ENCODE peak calls at places on chromosomes 5 and 9, in eight cellular contexts. X, H, N, Y, P, F, L and J are unnamed samples. For H3K4me1, the result is how much of the 10 kb centered on the place peaks cover.

GRCh38 chr9:4137755-4138154 is 162.1 kb downstream of the GLIS3 start:
- DNase-seq in P (no peak), Y (no peak), H (no peak), L (peak), F (no peak), X (no peak), N (no peak), J (no peak)

GRCh38 chr9:22169243-22169642 is 160.1 kb upstream of the CDKN2B start:
- DNase-seq in P (no peak), Y (no peak), N (no peak), F (no peak), H (no peak), L (peak), X (no peak), J (no peak)

GRCh38 chr5:11596185-11596584 is 308.1 kb downstream of the CTNND2 start:
- DNase-seq in N (no peak), F (no peak), L (no peak), H (no peak), P (no peak), X (no peak), Y (peak), J (no peak)

GRCh38 chr9:26656003-26656940 is 236.3 kb downstream of the CAAP1 start:
- DNase-seq in H (no peak), Y (no peak), N (no peak), X (no peak), F (no peak), P (peak), L (peak), J (peak)

GRCh38 chr5:160287378-160288051 is 24.8 kb downstream of the CCNJL start:
- DNase-seq in X (no peak), F (peak), P (no peak), N (peak), H (peak), Y (peak), L (no peak), J (peak)

GRCh38 chr9:103713631-103714030 is 380.5 kb upstream of the SMC2 start:
- DNase-seq in H (no peak), L (no peak), Y (no peak), P (no peak), N (no peak), F (no peak), X (no peak), J (no peak)

GRCh38 chr5:32168460-32169033 is 5.6 kb downstream of the GOLPH3 start:
- DNase-seq in L (no peak), N (peak), Y (no peak), F (no peak), P (no peak), X (no peak), H (no peak), J (no peak)

GRCh38 chr9:12775373-12775962 is 648 bp downstream of the LURAP1L start:
- DNase-seq in P (no peak), F (no peak), N (no peak), X (no peak), H (no peak), Y (peak), L (no peak), J (peak)

GRCh38 chr9:99221623-99222415 is at the start of the genes ALG2 and SEC61B:
- DNase-seq in F (peak), N (peak), Y (peak), L (peak), X (peak), H (peak), P (peak), J (peak)

GRCh38 chr5:75567710-75568109 is 43.5 kb upstream of the ANKDD1B start:
- DNase-seq in H (no peak), Y (no peak), L (peak), X (no peak), N (no peak), P (peak), F (no peak), J (no peak)

GRCh38 chr9:136385015-136385414 is 11.5 kb upstream of the CARD9 start:
- DNase-seq in X (no peak), N (no peak), P (no peak), L (no peak), Y (no peak), F (no peak), H (no peak), J (no peak)

GRCh38 chr9:71285191-71285656 is 163.8 kb upstream of the TRPM3 start:
- DNase-seq in N (peak), X (no peak), H (no peak), F (no peak), L (peak), Y (peak), P (peak), J (peak)

GRCh38 chr5:81747030-81747429 is 3.9 kb downstream of the SSBP2 start:
- DNase-seq in H (no peak), Y (no peak), N (no peak), P (no peak), F (no peak), X (no peak), L (no peak), J (no peak)

GRCh38 chr5:142821733-142822487 is 51.7 kb downstream of the ARHGAP26 start:
- DNase-seq in H (no peak), F (no peak), P (peak), Y (no peak), X (no peak), L (peak), N (no peak), J (no peak)

GRCh38 chr9:131986576-131986975 is 93.1 kb downstream of the MED27 start:
- DNase-seq in F (no peak), P (no peak), Y (no peak), X (no peak), H (no peak), N (no peak), L (peak), J (no peak)

GRCh38 chr9:127318651-127319167 is 54.1 kb downstream of the GARNL3 start:
- DNase-seq in L (peak), P (no peak), Y (no peak), X (peak), H (no peak), F (peak), N (no peak), J (no peak)

GRCh38 chr9:79946718-79947117 is 375.0 kb downstream of the TLE4 start:
- DNase-seq in H (no peak), X (no peak), L (peak), P (no peak), N (no peak), Y (no peak), F (no peak), J (peak)

DNA sequence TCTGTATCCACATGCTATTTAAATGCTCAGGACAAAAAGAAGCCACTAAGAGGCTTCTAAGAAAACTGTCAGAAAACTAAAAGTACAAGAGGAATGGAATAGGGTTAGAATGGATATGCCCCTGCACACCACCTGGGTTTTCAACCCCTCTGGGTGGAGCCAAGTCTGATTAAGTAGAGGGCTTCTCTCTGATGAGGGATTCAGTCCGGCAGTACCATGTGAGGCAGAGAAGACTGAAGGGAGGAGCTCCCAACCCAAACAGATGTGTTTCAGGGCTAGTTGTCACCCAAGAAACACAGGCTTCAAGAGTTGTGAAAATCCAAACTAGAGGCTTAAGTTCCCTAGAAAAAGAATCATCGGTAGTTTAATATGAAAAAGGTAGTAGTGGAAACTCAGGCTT is 12.5 kb downstream of the NREP start:
- DNase-seq in Y (no peak), F (no peak), L (no peak), N (no peak), P (no peak), H (no peak), X (no peak), J (no peak)
- H3K4me1 ChIP-seq in Y (under half), F (under half), L (under half), N (under half), P (under half), H (under half), X (under half), J (under half)

GRCh38 chr9:122265265-122265900 is 701 bp downstream of the MRRF start:
- DNase-seq in F (no peak), L (peak), P (peak), Y (no peak), H (no peak), X (no peak), N (peak), J (no peak)
- TF ChIP-seq POLR2A in F (no peak), L (no peak), P (no peak), Y (no peak), H (no peak), X (no peak), N (no peak), J (no peak)

GRCh38 chr5:154193176-154193575 is 2.6 kb downstream of the GALNT10 start:
- DNase-seq in L (no peak), N (no peak), P (no peak), H (no peak), F (no peak), X (no peak), Y (no peak), J (no peak)
- H3K4me1 ChIP-seq in L (under half), N (under half), P (under half), H (half or more), F (under half), X (under half), Y (under half), J (half or more)

DNA sequence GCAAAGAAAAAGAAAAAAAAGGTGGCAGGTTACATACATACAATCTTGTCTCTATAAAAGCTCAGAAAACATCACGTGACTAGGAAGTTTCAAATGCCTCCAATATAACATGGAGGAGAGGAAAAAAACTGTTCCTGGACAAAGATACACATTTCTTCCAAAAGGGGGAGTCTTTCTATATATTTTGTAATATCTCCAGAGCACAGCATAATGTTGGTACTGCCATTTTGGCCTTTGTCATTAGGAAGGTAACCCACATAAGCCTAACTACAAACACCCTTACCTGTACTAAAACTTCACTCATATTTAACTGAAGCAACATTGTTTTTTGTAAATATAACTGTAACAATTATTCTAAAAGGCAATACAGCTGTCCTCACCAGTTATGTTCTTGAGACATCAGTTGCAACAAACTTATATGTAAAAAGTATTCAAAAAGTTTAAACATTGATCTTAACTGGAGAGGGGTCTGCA is 1.2 kb upstream of the BTF3 start:
- DNase-seq in Y (no peak), L (peak), N (no peak), F (no peak), H (no peak), X (no peak), P (peak), J (no peak)
- TF ChIP-seq POLR2A in Y (no peak), L (no peak), N (no peak), F (no peak), H (no peak), X (no peak), P (no peak), J (no peak)

GRCh38 chr5:121863753-121864152 is 12.1 kb downstream of the FTMT start:
- DNase-seq in L (no peak), F (no peak), P (no peak), X (no peak), H (no peak), N (no peak), Y (no peak), J (no peak)

GRCh38 chr5:121872846-121873245 is 21.2 kb downstream of the FTMT start:
- DNase-seq in N (no peak), L (no peak), H (no peak), X (no peak), P (no peak), F (no peak), Y (no peak), J (no peak)

GRCh38 chr5:121870489-121870888 is 18.8 kb downstream of the FTMT start:
- DNase-seq in X (no peak), H (no peak), F (no peak), N (no peak), L (peak), Y (no peak), P (peak), J (no peak)

DNA sequence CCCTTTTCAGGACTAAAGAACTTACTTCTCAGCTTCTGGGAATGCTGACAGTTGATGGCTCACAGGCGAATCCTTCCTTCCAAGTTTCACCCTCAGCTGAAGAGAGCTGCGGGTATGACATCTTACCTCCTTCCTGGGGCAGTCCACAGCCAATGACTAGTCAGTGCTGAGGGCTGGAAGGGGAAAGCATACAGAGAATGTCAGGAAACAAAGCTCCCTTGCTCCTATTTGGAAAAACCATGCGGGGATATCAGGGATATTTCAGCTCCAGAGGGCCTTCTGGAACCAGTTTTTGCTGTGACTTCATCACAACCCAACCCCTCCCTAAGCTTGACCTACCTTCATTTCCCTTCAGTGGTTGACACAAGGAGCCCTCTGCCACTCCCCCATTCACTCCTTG is 15.7 kb downstream of the FTMT start:
- DNase-seq in H (no peak), P (no peak), F (no peak), Y (no peak), X (no peak), L (no peak), N (no peak), J (no peak)
- H3K4me1 ChIP-seq in H (under half), P (under half), F (under half), Y (under half), X (under half), L (under half), N (under half), J (under half)

DNA sequence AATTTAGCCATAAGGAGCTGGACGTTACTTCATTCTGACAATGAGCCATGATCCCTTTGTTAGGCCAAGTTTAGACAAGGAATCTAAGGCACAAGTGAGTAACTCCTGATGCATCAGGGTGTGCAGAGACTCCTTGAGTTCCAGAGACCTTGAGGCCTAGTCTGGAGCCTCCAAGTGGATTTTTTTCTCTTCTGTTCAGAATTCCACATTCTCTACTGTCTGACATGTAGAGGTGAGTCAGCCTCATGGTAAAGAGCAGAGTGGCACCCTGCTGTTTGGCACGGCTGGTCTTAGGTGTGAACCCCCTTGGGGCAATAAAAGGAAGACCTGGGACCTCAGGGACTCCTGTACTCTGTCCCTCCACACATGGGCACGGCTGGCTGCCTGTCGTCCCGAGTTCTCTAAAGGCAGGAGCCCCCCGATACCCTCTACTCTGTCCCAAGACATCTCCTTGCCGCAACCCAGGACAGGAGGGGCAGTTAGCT is 22.0 kb upstream of the TGFBI start:
- DNase-seq in N (no peak), F (no peak), X (no peak), H (no peak), P (peak), Y (no peak), L (peak), J (no peak)
- TF ChIP-seq POLR2A in N (no peak), F (no peak), X (no peak), H (no peak), P (no peak), Y (no peak), L (peak), J (no peak)

DNA sequence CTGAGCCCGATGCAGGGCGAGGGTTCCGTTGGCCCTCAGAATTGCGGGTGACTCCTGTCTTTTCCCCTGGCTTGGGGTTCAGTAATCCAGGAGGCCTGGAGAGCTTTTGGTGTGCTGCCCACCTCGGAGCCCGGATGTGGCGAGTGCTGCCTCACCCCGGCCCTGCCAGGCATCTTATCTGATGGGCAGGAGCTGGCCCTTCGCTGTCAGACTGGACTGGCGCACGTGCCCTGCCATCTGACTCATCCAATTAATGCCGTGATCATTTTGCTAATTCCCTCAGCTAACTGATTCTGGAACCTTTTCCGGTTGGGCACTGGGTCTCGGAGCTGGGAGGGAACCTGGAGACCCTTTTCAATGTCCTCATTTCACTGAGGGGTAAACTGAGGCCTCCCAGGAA is 34.6 kb downstream of the RXRA start:
- DNase-seq in N (peak), F (peak), Y (peak), P (no peak), H (no peak), L (no peak), X (no peak), J (no peak)
- H3K4me1 ChIP-seq in N (under half), F (half or more), Y (half or more), P (under half), H (half or more), L (under half), X (under half), J (under half)

DNA sequence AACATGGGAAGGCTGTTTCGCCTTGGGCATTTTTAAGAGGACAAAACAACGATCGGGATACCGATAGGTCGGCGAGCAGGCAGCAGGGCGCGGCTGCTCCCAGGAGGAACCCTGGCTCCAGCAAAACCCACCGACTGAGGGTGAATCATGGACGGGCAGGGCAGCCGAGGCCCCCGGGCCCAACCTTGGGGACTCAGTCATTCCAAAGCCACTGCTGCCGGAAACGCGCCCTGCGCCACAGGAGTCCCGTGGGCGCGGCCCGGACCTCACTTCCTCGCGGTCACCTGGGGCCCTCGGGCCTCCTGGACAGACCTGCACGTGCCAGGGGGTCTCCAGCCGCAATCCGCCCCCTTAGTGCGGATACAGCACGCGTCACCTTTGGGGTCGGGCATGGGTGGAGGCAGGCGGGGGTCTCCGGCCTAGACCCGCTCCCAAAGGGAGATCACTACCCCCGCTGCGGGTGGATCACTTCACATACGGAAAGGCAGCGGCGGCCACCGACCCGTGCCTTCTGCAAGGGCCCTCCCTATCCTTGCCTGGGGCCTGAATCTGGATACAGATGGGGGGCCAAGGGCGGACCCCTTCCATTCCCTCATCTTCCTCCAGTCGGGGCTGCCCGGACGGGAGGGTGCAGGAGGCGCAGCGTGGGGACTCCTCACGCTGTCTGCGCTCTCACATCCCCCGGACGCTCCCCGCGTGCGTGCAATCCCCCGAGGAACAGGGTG is 728 bp downstream of the TXN start:
- DNase-seq in F (peak), L (peak), X (peak), H (peak), P (no peak), Y (peak), N (peak), J (peak)
- TF ChIP-seq POLR2A in F (no peak), L (no peak), X (no peak), H (no peak), P (no peak), Y (peak), N (peak), J (no peak)